ENCODE peak calls at places on chromosomes 5 and 9, in six cellular contexts. One of them, this sample, is unnamed.

GRCh38 chr5:21802869-21803490 is 1050.2 kb downstream of the CDH12 start:
- DNase-seq in GM13977: peak
- DNase-seq in activated CD4-positive, alpha-beta T cell treated with anti-CD3 and anti-CD28 coated beads, Interleukin-2, amount 50 U/mL, for 24 hours: no peak
- DNase-seq in foreskin fibroblast: no peak
- DNase-seq in stimulated activated CD8-positive, alpha-beta memory T cell treated with anti-CD3 and anti-CD28 coated beads, Interleukin-15, amount 100 ng/mL, for 1 hour: no peak
- DNase-seq in foreskin keratinocyte: no peak
- DNase-seq in this sample: no peak

GRCh38 chr5:158843305-158843704 is 256.4 kb downstream of the EBF1 start:
- DNase-seq in GM13977: no peak
- DNase-seq in activated CD4-positive, alpha-beta T cell treated with anti-CD3 and anti-CD28 coated beads, Interleukin-2, amount 50 U/mL, for 24 hours: no peak
- DNase-seq in foreskin fibroblast: no peak
- DNase-seq in stimulated activated CD8-positive, alpha-beta memory T cell treated with anti-CD3 and anti-CD28 coated beads, Interleukin-15, amount 100 ng/mL, for 1 hour: no peak
- DNase-seq in foreskin keratinocyte: no peak
- DNase-seq in this sample: no peak

GRCh38 chr5:15785636-15786035 is 285.7 kb downstream of the FBXL7 start:
- DNase-seq in GM13977: no peak
- DNase-seq in activated CD4-positive, alpha-beta T cell treated with anti-CD3 and anti-CD28 coated beads, Interleukin-2, amount 50 U/mL, for 24 hours: no peak
- DNase-seq in foreskin fibroblast: no peak
- DNase-seq in stimulated activated CD8-positive, alpha-beta memory T cell treated with anti-CD3 and anti-CD28 coated beads, Interleukin-15, amount 100 ng/mL, for 1 hour: no peak
- DNase-seq in foreskin keratinocyte: no peak
- DNase-seq in this sample: no peak

GRCh38 chr5:169697518-169697890 is 60.4 kb downstream of the DOCK2 start:
- DNase-seq in GM13977: no peak
- DNase-seq in activated CD4-positive, alpha-beta T cell treated with anti-CD3 and anti-CD28 coated beads, Interleukin-2, amount 50 U/mL, for 24 hours: no peak
- DNase-seq in foreskin fibroblast: no peak
- DNase-seq in stimulated activated CD8-positive, alpha-beta memory T cell treated with anti-CD3 and anti-CD28 coated beads, Interleukin-15, amount 100 ng/mL, for 1 hour: no peak
- DNase-seq in foreskin keratinocyte: no peak
- DNase-seq in this sample: no peak

GRCh38 chr5:136133416-136134383 is 1.1 kb downstream of the SMAD5 start:
- DNase-seq in GM13977: peak
- DNase-seq in activated CD4-positive, alpha-beta T cell treated with anti-CD3 and anti-CD28 coated beads, Interleukin-2, amount 50 U/mL, for 24 hours: no peak
- DNase-seq in foreskin fibroblast: peak
- DNase-seq in stimulated activated CD8-positive, alpha-beta memory T cell treated with anti-CD3 and anti-CD28 coated beads, Interleukin-15, amount 100 ng/mL, for 1 hour: no peak
- DNase-seq in foreskin keratinocyte: no peak
- DNase-seq in this sample: peak

GRCh38 chr9:101508203-101508602 is 25.4 kb upstream of the RNF20 start:
- DNase-seq in GM13977: no peak
- DNase-seq in activated CD4-positive, alpha-beta T cell treated with anti-CD3 and anti-CD28 coated beads, Interleukin-2, amount 50 U/mL, for 24 hours: no peak
- DNase-seq in foreskin fibroblast: peak
- DNase-seq in stimulated activated CD8-positive, alpha-beta memory T cell treated with anti-CD3 and anti-CD28 coated beads, Interleukin-15, amount 100 ng/mL, for 1 hour: no peak
- DNase-seq in foreskin keratinocyte: peak
- DNase-seq in this sample: peak

GRCh38 chr9:13122756-13123369 is 156.6 kb downstream of the MPDZ start:
- DNase-seq in GM13977: no peak
- DNase-seq in activated CD4-positive, alpha-beta T cell treated with anti-CD3 and anti-CD28 coated beads, Interleukin-2, amount 50 U/mL, for 24 hours: no peak
- DNase-seq in foreskin fibroblast: no peak
- DNase-seq in stimulated activated CD8-positive, alpha-beta memory T cell treated with anti-CD3 and anti-CD28 coated beads, Interleukin-15, amount 100 ng/mL, for 1 hour: no peak
- DNase-seq in foreskin keratinocyte: no peak
- DNase-seq in this sample: no peak

GRCh38 chr9:87375397-87376073 is 122.1 kb upstream of the DAPK1 start:
- DNase-seq in GM13977: no peak
- DNase-seq in activated CD4-positive, alpha-beta T cell treated with anti-CD3 and anti-CD28 coated beads, Interleukin-2, amount 50 U/mL, for 24 hours: no peak
- DNase-seq in foreskin fibroblast: no peak
- DNase-seq in stimulated activated CD8-positive, alpha-beta memory T cell treated with anti-CD3 and anti-CD28 coated beads, Interleukin-15, amount 100 ng/mL, for 1 hour: no peak
- DNase-seq in foreskin keratinocyte: no peak
- DNase-seq in this sample: peak

GRCh38 chr5:73450672-73451217 is 2.2 kb upstream of the FOXD1 start:
- DNase-seq in GM13977: no peak
- DNase-seq in activated CD4-positive, alpha-beta T cell treated with anti-CD3 and anti-CD28 coated beads, Interleukin-2, amount 50 U/mL, for 24 hours: no peak
- DNase-seq in foreskin fibroblast: no peak
- DNase-seq in stimulated activated CD8-positive, alpha-beta memory T cell treated with anti-CD3 and anti-CD28 coated beads, Interleukin-15, amount 100 ng/mL, for 1 hour: no peak
- DNase-seq in foreskin keratinocyte: no peak
- DNase-seq in this sample: no peak

GRCh38 chr9:99181621-99182020 is 40.1 kb downstream of the ALG2 start:
- DNase-seq in GM13977: peak
- DNase-seq in activated CD4-positive, alpha-beta T cell treated with anti-CD3 and anti-CD28 coated beads, Interleukin-2, amount 50 U/mL, for 24 hours: no peak
- DNase-seq in foreskin fibroblast: no peak
- DNase-seq in stimulated activated CD8-positive, alpha-beta memory T cell treated with anti-CD3 and anti-CD28 coated beads, Interleukin-15, amount 100 ng/mL, for 1 hour: no peak
- DNase-seq in foreskin keratinocyte: no peak
- DNase-seq in this sample: no peak